ENCODE peak calls at places on chromosomes 16 and 17, in seven cellular contexts. M, P, D, X, N, F and I are unnamed samples.

GRCh38 chr16:23920899-23921298 is 85.1 kb downstream of the PRKCB start:
- DNase-seq in N (no peak), D (no peak), X (no peak), P (no peak), M (no peak), F (no peak), I (no peak)

GRCh38 chr17:75244133-75244866 is 17.1 kb downstream of the GGA3 start:
- DNase-seq in N (no peak), F (no peak), P (no peak), X (no peak), M (no peak), D (no peak), I (no peak)

GRCh38 chr16:68289621-68290329 is 21.0 kb downstream of the SLC7A6OS start:
- DNase-seq in N (no peak), P (peak), D (no peak), F (no peak), M (no peak), X (no peak), I (no peak)

GRCh38 chr17:59776577-59776976 is 69.1 kb downstream of the VMP1 start:
- DNase-seq in P (no peak), X (no peak), M (no peak), N (peak), F (no peak), D (no peak), I (no peak)

GRCh38 chr17:43874293-43874692 is 27.3 kb downstream of the CD300LG start:
- DNase-seq in N (peak), P (no peak), M (no peak), D (no peak), X (no peak), F (no peak), I (no peak)

GRCh38 chr16:1533443-1533951 is at the start of gene TMEM204:
- DNase-seq in P (peak), M (no peak), N (no peak), D (no peak), F (peak), X (peak), I (no peak)

GRCh38 chr17:37219876-37220608 is 155.7 kb upstream of the C17orf78 start:
- DNase-seq in M (peak), P (no peak), X (no peak), N (no peak), D (no peak), F (no peak), I (no peak)

GRCh38 chr16:67236551-67237395 is 9.8 kb downstream of the TMEM208 start:
- DNase-seq in P (peak), X (peak), M (no peak), F (peak), N (peak), D (peak), I (peak)

GRCh38 chr17:54626146-54626703 is 274.4 kb upstream of the TOM1L1 start:
- DNase-seq in X (no peak), D (peak), F (no peak), P (peak), N (no peak), M (peak), I (peak)

GRCh38 chr16:27748868-27749546 is 199.1 kb downstream of the KATNIP start:
- DNase-seq in X (peak), N (peak), P (peak), F (peak), D (peak), M (no peak), I (no peak)

GRCh38 chr16:24041834-24042631 is 206.2 kb downstream of the PRKCB start:
- DNase-seq in P (peak), M (peak), D (peak), F (peak), N (peak), X (peak), I (peak)

GRCh38 chr17:81436294-81436849 is 41.1 kb downstream of the BAHCC1 start:
- DNase-seq in M (no peak), P (no peak), N (no peak), F (peak), X (no peak), D (no peak), I (no peak)

GRCh38 chr17:48586355-48586924 is 3.6 kb downstream of the HOXB3 start:
- DNase-seq in D (no peak), F (no peak), X (peak), M (no peak), P (no peak), N (no peak), I (no peak)

GRCh38 chr17:15184872-15185624 is 80.1 kb downstream of the PMP22 start:
- DNase-seq in F (no peak), M (no peak), P (no peak), X (no peak), D (no peak), N (no peak), I (no peak)

GRCh38 chr16:4920826-4921225 is 16.1 kb downstream of the PPL start:
- DNase-seq in N (no peak), X (peak), P (no peak), M (no peak), F (peak), D (no peak), I (no peak)

GRCh38 chr17:82961366-82962162 is 117.8 kb upstream of the METRNL start:
- DNase-seq in F (no peak), X (no peak), N (no peak), P (no peak), M (no peak), D (peak), I (no peak)

GRCh38 chr17:79154446-79154845 is 79.8 kb downstream of the ENGASE start:
- DNase-seq in D (no peak), M (no peak), N (no peak), X (no peak), P (no peak), F (no peak), I (no peak)

GRCh38 chr17:3978421-3979275 is 14.4 kb upstream of the ATP2A3 start:
- DNase-seq in M (no peak), X (no peak), N (no peak), D (peak), F (no peak), P (no peak), I (no peak)

GRCh38 chr17:31842416-31843381 is 16.3 kb downstream of the COPRS start:
- DNase-seq in F (peak), N (peak), P (peak), D (peak), X (peak), M (peak), I (peak)

GRCh38 chr17:40014375-40014980 is 762 bp upstream of the CSF3 start:
- DNase-seq in P (peak), F (peak), M (no peak), D (no peak), X (no peak), N (no peak), I (no peak)

GRCh38 chr17:77445030-77445907 is 304.5 kb downstream of the SEC14L1 start:
- DNase-seq in X (peak), F (no peak), D (no peak), M (no peak), N (no peak), P (no peak), I (no peak)

GRCh38 chr16:69116911-69117310 is 11.5 kb downstream of the HAS3 start:
- DNase-seq in D (no peak), N (peak), F (no peak), X (no peak), M (no peak), P (no peak), I (no peak)

GRCh38 chr16:10552998-10553491 is 27.4 kb downstream of the EMP2 start:
- DNase-seq in P (peak), M (no peak), F (no peak), X (no peak), D (peak), N (peak), I (peak)

GRCh38 chr17:2064980-2065785 is 10.3 kb downstream of the HIC1 start:
- DNase-seq in D (peak), N (peak), X (peak), F (peak), P (peak), M (no peak), I (no peak)

GRCh38 chr17:45248132-45248936 is 13.6 kb downstream of the SPATA32 start:
- DNase-seq in P (peak), X (no peak), F (no peak), D (peak), N (peak), M (peak), I (no peak)

GRCh38 chr16:23486480-23486879 is 23.8 kb downstream of the GGA2 start:
- DNase-seq in D (no peak), M (no peak), P (no peak), F (no peak), N (no peak), X (no peak), I (no peak)

GRCh38 chr17:19501219-19501618 is 32.4 kb upstream of the SLC47A1 start:
- DNase-seq in M (no peak), N (no peak), D (no peak), X (no peak), F (no peak), P (no peak), I (no peak)

GRCh38 chr17:78589031-78589675 is 12.0 kb upstream of the DNAH17 start:
- DNase-seq in M (no peak), F (no peak), P (no peak), D (no peak), N (no peak), X (no peak), I (no peak)

GRCh38 chr16:1659071-1659470 is 19.0 kb upstream of the JPT2 start:
- DNase-seq in F (no peak), P (no peak), D (no peak), X (no peak), M (no peak), N (no peak), I (no peak)

GRCh38 chr16:79971237-79971572 is 370.7 kb upstream of the MAF start:
- DNase-seq in N (no peak), M (no peak), P (no peak), D (no peak), X (no peak), F (no peak), I (no peak)

GRCh38 chr16:1188781-1189189 is 35.9 kb downstream of the CACNA1H start:
- DNase-seq in F (peak), M (peak), P (peak), X (peak), N (peak), D (peak), I (peak)

GRCh38 chr17:63859257-63859656 is 14.2 kb downstream of the CSH2 start:
- DNase-seq in P (no peak), M (no peak), N (no peak), X (no peak), D (no peak), F (no peak), I (no peak)

GRCh38 chr17:2396568-2397246 is 4.2 kb downstream of the MNT start:
- DNase-seq in N (peak), D (peak), P (peak), M (peak), F (peak), X (peak), I (peak)

GRCh38 chr17:65745241-65745640 is 183.8 kb upstream of the AXIN2 start:
- DNase-seq in X (no peak), P (no peak), F (no peak), N (no peak), D (no peak), M (no peak), I (no peak)

DNA sequence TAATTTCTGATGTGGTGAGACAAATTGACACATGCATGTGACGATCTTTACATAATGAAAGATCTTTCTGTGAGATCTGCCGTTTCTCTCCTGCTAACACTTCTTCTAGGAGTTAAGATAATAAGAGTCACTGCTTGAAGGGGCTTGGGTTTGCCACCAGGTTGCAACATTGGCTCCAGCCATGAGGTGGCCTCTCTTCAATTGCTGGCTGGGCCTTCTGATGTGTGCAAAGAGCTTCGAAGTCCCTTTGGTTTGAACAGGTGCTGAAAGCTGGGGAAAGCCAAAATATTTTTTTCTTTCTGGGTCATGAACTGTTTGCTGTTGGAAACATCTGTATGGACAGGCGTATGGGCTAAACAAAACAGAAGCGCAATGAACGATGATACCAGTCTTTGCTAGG is 204.1 kb upstream of the SALL1 start:
- DNase-seq in D (peak), M (no peak), F (no peak), P (peak), N (no peak), X (no peak), I (no peak)
- H2BK5ac ChIP-seq in D (no peak), M (no peak), F (no peak), P (no peak), N (no peak), X (no peak), I (no peak)

GRCh38 chr16:82329504-82330192 is 159.6 kb upstream of the MPHOSPH6 start:
- DNase-seq in N (no peak), X (no peak), D (no peak), M (no peak), F (no peak), P (no peak), I (no peak)
- H2BK5ac ChIP-seq in N (no peak), X (no peak), D (no peak), M (no peak), F (no peak), P (no peak), I (no peak)

GRCh38 chr16:65274576-65274975 is 152.7 kb upstream of the CDH11 start:
- DNase-seq in M (no peak), P (no peak), X (no peak), D (no peak), F (no peak), N (no peak), I (no peak)
- H2BK5ac ChIP-seq in M (no peak), P (no peak), X (no peak), D (no peak), F (no peak), N (no peak), I (no peak)

DNA sequence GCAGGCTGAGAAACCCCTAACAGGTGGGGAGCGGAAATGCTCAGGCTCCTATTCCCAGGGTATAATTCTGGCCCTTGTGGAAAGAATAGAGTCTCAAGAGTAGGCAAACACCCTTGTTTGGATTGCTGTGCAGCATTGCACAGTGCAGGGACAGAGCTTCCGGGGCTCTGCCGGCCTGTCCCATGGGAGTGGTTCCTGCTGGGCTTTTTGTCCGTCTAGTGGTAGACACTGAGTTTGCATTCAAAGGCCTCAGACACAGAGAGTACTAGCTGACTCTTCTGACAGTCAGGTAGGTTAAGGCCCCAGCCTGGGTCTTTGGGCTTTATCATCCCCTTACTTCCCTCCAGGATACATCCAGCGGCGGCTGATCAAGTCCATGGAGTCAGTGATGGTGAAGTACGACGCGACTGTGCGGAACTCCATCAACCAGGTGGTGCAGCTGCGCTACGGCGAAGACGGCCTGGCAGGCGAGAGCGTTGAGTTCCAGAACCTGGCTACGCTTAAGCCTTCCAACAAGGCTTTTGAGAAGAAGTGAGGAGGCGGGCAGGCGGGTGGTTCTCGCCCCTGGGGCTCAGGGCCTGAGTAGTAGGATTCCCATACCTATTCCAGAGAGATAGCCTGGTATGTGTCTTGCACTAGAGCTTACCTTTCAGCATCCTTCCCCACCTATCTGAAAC is 18.1 kb downstream of the POLR2A start:
- DNase-seq in D (no peak), X (no peak), M (no peak), N (no peak), P (no peak), F (no peak), I (no peak)
- H2BK5ac ChIP-seq in D (no peak), X (no peak), M (no peak), N (no peak), P (no peak), F (no peak), I (no peak)

GRCh38 chr16:72471317-72471716 is 299.4 kb upstream of the PMFBP1 start:
- DNase-seq in F (no peak), D (no peak), X (no peak), M (no peak), N (no peak), P (no peak), I (no peak)
- H2BK5ac ChIP-seq in F (no peak), D (no peak), X (no peak), M (no peak), N (no peak), P (no peak), I (no peak)